ENCODE peak calls at places on chromosomes 3 and 15, in nine cellular contexts. L is breast epithelium; H is CD8-positive, alpha-beta T cell; J is keratinocyte; Y is body of pancreas; U is cardiac muscle cell; B is testis; Q is HepG2; X is tibial nerve. G is an unnamed sample.

GRCh38 chr3:187211532-187212274 is 14.4 kb downstream of the RTP1 start:
- DNase-seq in L (no peak), H (no peak), J (no peak), Y (no peak), U (no peak), B (no peak), Q (no peak), X (no peak), G (no peak)

GRCh38 chr3:128321418-128321817 is 145.3 kb downstream of the DNAJB8 start:
- DNase-seq in L (no peak), H (no peak), J (no peak), Y (no peak), U (no peak), B (peak; percentile 9), Q (no peak), X (no peak), G (no peak)

GRCh38 chr15:72155021-72155621 is 36.9 kb downstream of the SENP8 start:
- DNase-seq in L (peak; percentile 97), H (no peak), J (peak; percentile 57), Y (peak; percentile 95), U (peak; percentile 77), B (peak; percentile 92), Q (no peak), X (peak; percentile 27), G (no peak)

GRCh38 chr3:143067201-143067600 is 52.4 kb upstream of the CHST2 start:
- DNase-seq in L (no peak), H (no peak), J (no peak), Y (no peak), U (no peak), B (no peak), Q (no peak), X (no peak), G (no peak)

GRCh38 chr15:77545058-77545457 is 87.7 kb downstream of the LINGO1 start:
- DNase-seq in L (no peak), H (no peak), J (no peak), Y (no peak), U (no peak), B (no peak), Q (no peak), X (no peak), G (no peak)

GRCh38 chr3:125694761-125695294 is 99.5 kb upstream of the OSBPL11 start:
- DNase-seq in L (no peak), H (no peak), J (no peak), Y (peak; percentile 40), U (no peak), B (no peak), Q (peak; percentile 33), X (no peak), G (no peak)

GRCh38 chr3:137024348-137024747 is 66.6 kb downstream of the IL20RB start:
- DNase-seq in L (no peak), H (no peak), J (no peak), Y (no peak), U (no peak), B (no peak), Q (no peak), X (no peak), G (no peak)

GRCh38 chr3:81289676-81290075 is 471.8 kb downstream of the GBE1 start:
- DNase-seq in L (no peak), H (no peak), J (no peak), Y (no peak), U (peak; percentile 9), B (no peak), Q (no peak), X (no peak), G (no peak)

GRCh38 chr3:116112686-116113085 is 332.6 kb downstream of the LSAMP start:
- DNase-seq in L (no peak), H (no peak), J (no peak), Y (no peak), U (no peak), B (no peak), Q (no peak), X (no peak), G (no peak)

GRCh38 chr15:28086175-28086703 is 12.9 kb downstream of the OCA2 start:
- DNase-seq in L (no peak), H (peak; percentile 48), J (no peak), Y (peak; percentile 75), U (peak; percentile 66), B (peak; percentile 65), Q (peak; percentile 60), X (no peak), G (no peak)

GRCh38 chr3:157237886-157238285 is 77.9 kb upstream of the CCNL1 start:
- DNase-seq in L (no peak), H (no peak), J (no peak), Y (no peak), U (no peak), B (no peak), Q (no peak), X (no peak), G (no peak)

DNA sequence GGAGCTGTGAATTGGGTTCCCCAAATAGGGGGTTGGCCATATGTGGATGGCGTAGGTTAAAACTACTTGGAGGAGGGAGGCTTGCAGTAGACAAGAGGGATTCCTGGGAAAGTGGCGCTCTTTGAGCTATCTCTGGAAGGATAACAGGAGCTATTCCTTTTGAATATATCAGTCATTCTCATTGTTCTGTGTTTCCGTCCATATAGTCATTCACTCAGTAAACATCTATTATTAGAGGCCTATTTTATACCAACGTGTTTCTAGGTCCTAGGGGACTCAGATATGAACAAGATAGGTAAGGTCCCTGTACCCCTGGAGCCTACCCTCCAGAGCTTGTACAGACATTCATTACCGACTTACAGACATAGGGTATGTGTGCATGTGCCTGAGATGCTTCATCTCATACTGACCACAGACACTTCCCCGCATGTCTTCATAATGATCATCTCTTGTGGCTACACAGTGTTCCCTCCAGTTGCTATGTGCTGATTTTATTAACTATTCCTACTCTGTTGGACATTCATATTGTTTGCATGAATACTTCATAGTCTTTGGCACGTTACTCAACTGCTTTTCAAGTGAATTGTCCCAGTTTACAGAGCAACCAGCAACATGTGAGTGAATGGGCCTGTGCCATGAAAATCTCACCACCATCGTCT is 55.8 kb upstream of the VILL start:
- DNase-seq in L (no peak), H (no peak), J (no peak), Y (no peak), U (no peak), B (no peak), Q (no peak), X (no peak), G (no peak)
- H3K27ac ChIP-seq in L (peak overlapping the region; percentile 73), H (no peak overlapping the region), J (no peak overlapping the region), Y (peak overlapping the region; percentile 69), U (peak overlapping the region; percentile 83), B (no peak overlapping the region), Q (peak overlapping the region; percentile 86), X (no peak overlapping the region), G (no peak overlapping the region)

GRCh38 chr3:165716592-165716991 is 120.6 kb downstream of the BCHE start:
- DNase-seq in L (no peak), H (no peak), J (no peak), Y (no peak), U (no peak), B (no peak), Q (no peak), X (no peak), G (no peak)
- TF ChIP-seq CTCF in L (no peak), H (no peak), J (no peak), Y (no peak), U (no peak), B (no peak), Q (no peak), X (no peak), G (no peak)

DNA sequence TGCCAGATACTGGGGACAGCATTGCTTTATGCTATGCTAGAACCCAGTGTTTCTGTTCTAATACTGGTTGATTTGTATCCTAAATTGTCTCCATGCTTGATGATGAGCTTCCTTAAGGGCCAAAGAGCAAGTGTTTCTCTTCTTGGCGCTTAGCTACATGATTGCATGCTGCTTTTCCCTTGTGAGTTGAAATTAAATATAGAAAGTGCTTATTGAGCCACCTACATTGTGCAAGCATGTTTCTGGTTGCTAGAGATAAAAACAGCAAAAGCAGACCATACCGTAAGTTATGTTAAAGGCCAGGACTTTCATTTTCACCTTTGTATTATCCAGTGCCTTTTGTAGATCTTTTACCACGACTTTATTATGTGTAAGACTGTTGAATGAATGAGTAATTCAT is 42.0 kb upstream of the CCNB2 start:
- DNase-seq in L (no peak), H (no peak), J (no peak), Y (no peak), U (no peak), B (no peak), Q (no peak), X (no peak), G (no peak)
- H3K27ac ChIP-seq in L (no peak overlapping the region), H (no peak overlapping the region), J (no peak overlapping the region), Y (no peak overlapping the region), U (no peak overlapping the region), B (no peak overlapping the region), Q (no peak overlapping the region), X (no peak overlapping the region), G (no peak overlapping the region)

GRCh38 chr3:133863865-133864264 is 31.8 kb downstream of the RAB6B start:
- DNase-seq in L (no peak), H (no peak), J (no peak), Y (no peak), U (no peak), B (no peak), Q (no peak), X (no peak), G (no peak)

GRCh38 chr3:133868166-133868565 is 27.5 kb downstream of the RAB6B start:
- DNase-seq in L (no peak), H (no peak), J (no peak), Y (peak; percentile 22), U (peak; percentile 55), B (peak; percentile 22), Q (no peak), X (no peak), G (no peak)

GRCh38 chr3:133864616-133865015 is 31.1 kb downstream of the RAB6B start:
- DNase-seq in L (no peak), H (no peak), J (no peak), Y (no peak), U (no peak), B (no peak), Q (no peak), X (no peak), G (no peak)

GRCh38 chr3:133866141-133866540 is 29.5 kb downstream of the RAB6B start:
- DNase-seq in L (no peak), H (no peak), J (no peak), Y (no peak), U (no peak), B (no peak), Q (no peak), X (no peak), G (no peak)

DNA sequence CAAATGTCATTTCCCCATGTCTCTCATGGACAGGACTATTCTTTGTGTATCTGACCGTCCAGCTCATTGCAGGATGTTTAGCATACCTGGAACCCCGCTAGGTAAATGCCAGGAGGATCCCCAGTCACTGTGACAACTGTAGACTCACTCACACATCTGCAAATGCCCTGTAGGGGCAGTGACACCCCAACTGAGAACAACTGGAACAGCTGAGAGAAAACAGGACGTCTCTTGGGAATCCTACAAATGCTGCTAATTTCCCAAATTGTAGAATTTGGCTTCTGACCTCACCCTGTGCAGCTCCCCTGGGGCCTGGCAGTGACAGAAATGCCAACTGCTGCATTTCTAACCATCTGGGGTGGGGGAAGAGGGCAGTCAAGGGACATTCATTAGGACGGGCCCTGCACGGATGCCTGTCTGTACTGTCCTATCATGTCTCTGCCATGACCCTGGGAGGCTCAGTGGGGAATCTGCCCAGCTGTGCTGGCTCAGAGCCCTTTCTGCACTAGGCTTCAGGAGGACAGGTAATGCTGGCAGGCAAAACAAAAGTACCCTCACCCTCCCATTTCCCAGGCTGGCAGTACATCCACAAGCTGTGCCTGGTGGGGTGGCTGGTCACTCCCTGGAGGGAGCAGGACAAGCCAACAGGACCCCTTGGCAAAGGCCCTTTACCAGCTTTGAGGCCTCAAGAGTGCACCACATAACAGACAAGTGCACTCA is 30.4 kb downstream of the RAB6B start:
- DNase-seq in L (no peak), H (no peak), J (no peak), Y (no peak), U (no peak), B (no peak), Q (peak; percentile 4), X (no peak), G (no peak)
- TF ChIP-seq CTCF in L (no peak), H (no peak), J (no peak), Y (no peak), U (no peak), B (no peak), Q (no peak), X (no peak), G (no peak)

G was measured in CD4-positive, alpha-beta T cell.